ENCODE peak calls at places on chromosomes 3 and 15, in six cellular contexts. One of them, this sample, is unnamed.

GRCh38 chr3:50192689-50193141 is 1.3 kb downstream of the GNAT1 start:
- DNase-seq in kidney tubule cell: peak; percentile 65
- DNase-seq in central memory CD8-positive, alpha-beta T cell: peak; percentile 82
- DNase-seq in globus pallidus: peak; percentile 47
- DNase-seq in non-pigmented ciliary epithelial cell: no peak
- DNase-seq in activated CD8-positive, alpha-beta memory T cell treated with anti-CD3 and anti-CD28 coated beads for 24 hours: peak; percentile 98
- DNase-seq in this sample: no peak

GRCh38 chr3:2098398-2099027 is at the start of gene CNTN4:
- DNase-seq in activated CD8-positive, alpha-beta memory T cell treated with anti-CD3 and anti-CD28 coated beads for 24 hours: peak; percentile 55
- DNase-seq in globus pallidus: peak; percentile 30
- DNase-seq in kidney tubule cell: peak; percentile 70
- DNase-seq in central memory CD8-positive, alpha-beta T cell: no peak
- DNase-seq in non-pigmented ciliary epithelial cell: no peak
- DNase-seq in this sample: peak; percentile 16

GRCh38 chr3:196666001-196666867 is 26.7 kb downstream of the NRROS start:
- DNase-seq in non-pigmented ciliary epithelial cell: peak; percentile 23
- DNase-seq in kidney tubule cell: peak; percentile 61
- DNase-seq in central memory CD8-positive, alpha-beta T cell: no peak
- DNase-seq in activated CD8-positive, alpha-beta memory T cell treated with anti-CD3 and anti-CD28 coated beads for 24 hours: no peak
- DNase-seq in globus pallidus: peak; percentile 41
- DNase-seq in this sample: peak; percentile 32

GRCh38 chr3:123678108-123678511 is 93.3 kb upstream of the HACD2 start:
- DNase-seq in central memory CD8-positive, alpha-beta T cell: no peak
- DNase-seq in non-pigmented ciliary epithelial cell: peak; percentile 97
- DNase-seq in kidney tubule cell: peak; percentile 96
- DNase-seq in activated CD8-positive, alpha-beta memory T cell treated with anti-CD3 and anti-CD28 coated beads for 24 hours: no peak
- DNase-seq in globus pallidus: no peak
- DNase-seq in this sample: peak; percentile 87

GRCh38 chr15:82540055-82540983 is at the start of gene RPS17:
- DNase-seq in activated CD8-positive, alpha-beta memory T cell treated with anti-CD3 and anti-CD28 coated beads for 24 hours: peak; percentile 100
- DNase-seq in kidney tubule cell: peak; percentile 96
- DNase-seq in globus pallidus: peak; percentile 93
- DNase-seq in non-pigmented ciliary epithelial cell: peak; percentile 72
- DNase-seq in central memory CD8-positive, alpha-beta T cell: peak; percentile 98
- DNase-seq in this sample: peak; percentile 69

GRCh38 chr3:178245385-178245778 is 290.9 kb upstream of the KCNMB2 start:
- DNase-seq in globus pallidus: no peak
- DNase-seq in non-pigmented ciliary epithelial cell: no peak
- DNase-seq in activated CD8-positive, alpha-beta memory T cell treated with anti-CD3 and anti-CD28 coated beads for 24 hours: no peak
- DNase-seq in kidney tubule cell: no peak
- DNase-seq in central memory CD8-positive, alpha-beta T cell: no peak
- DNase-seq in this sample: no peak

GRCh38 chr3:130341388-130341787 is 4.1 kb upstream of the COL6A5 start:
- DNase-seq in non-pigmented ciliary epithelial cell: no peak
- DNase-seq in central memory CD8-positive, alpha-beta T cell: no peak
- DNase-seq in kidney tubule cell: peak; percentile 3
- DNase-seq in globus pallidus: no peak
- DNase-seq in activated CD8-positive, alpha-beta memory T cell treated with anti-CD3 and anti-CD28 coated beads for 24 hours: no peak
- DNase-seq in this sample: peak; percentile 23

GRCh38 chr3:20051123-20051806 is 11.0 kb downstream of the KAT2B start:
- DNase-seq in central memory CD8-positive, alpha-beta T cell: no peak
- DNase-seq in globus pallidus: no peak
- DNase-seq in activated CD8-positive, alpha-beta memory T cell treated with anti-CD3 and anti-CD28 coated beads for 24 hours: no peak
- DNase-seq in kidney tubule cell: no peak
- DNase-seq in non-pigmented ciliary epithelial cell: no peak
- DNase-seq in this sample: no peak

GRCh38 chr15:33766329-33766728 is 202.0 kb upstream of the CHRM5 start:
- DNase-seq in activated CD8-positive, alpha-beta memory T cell treated with anti-CD3 and anti-CD28 coated beads for 24 hours: no peak
- DNase-seq in kidney tubule cell: no peak
- DNase-seq in non-pigmented ciliary epithelial cell: no peak
- DNase-seq in globus pallidus: no peak
- DNase-seq in central memory CD8-positive, alpha-beta T cell: no peak
- DNase-seq in this sample: no peak

GRCh38 chr3:195352895-195353488 is 82.0 kb upstream of the XXYLT1 start:
- DNase-seq in central memory CD8-positive, alpha-beta T cell: no peak
- DNase-seq in globus pallidus: no peak
- DNase-seq in activated CD8-positive, alpha-beta memory T cell treated with anti-CD3 and anti-CD28 coated beads for 24 hours: no peak
- DNase-seq in non-pigmented ciliary epithelial cell: peak; percentile 38
- DNase-seq in kidney tubule cell: peak; percentile 70
- DNase-seq in this sample: peak; percentile 31

GRCh38 chr15:61689067-61689466 is 371.2 kb downstream of the VPS13C start:
- DNase-seq in activated CD8-positive, alpha-beta memory T cell treated with anti-CD3 and anti-CD28 coated beads for 24 hours: no peak
- DNase-seq in globus pallidus: no peak
- DNase-seq in kidney tubule cell: no peak
- DNase-seq in central memory CD8-positive, alpha-beta T cell: no peak
- DNase-seq in non-pigmented ciliary epithelial cell: no peak
- DNase-seq in this sample: no peak

GRCh38 chr3:37667359-37667758 is 194.3 kb upstream of the CTDSPL start:
- DNase-seq in central memory CD8-positive, alpha-beta T cell: no peak
- DNase-seq in kidney tubule cell: no peak
- DNase-seq in non-pigmented ciliary epithelial cell: no peak
- DNase-seq in activated CD8-positive, alpha-beta memory T cell treated with anti-CD3 and anti-CD28 coated beads for 24 hours: no peak
- DNase-seq in globus pallidus: no peak
- DNase-seq in this sample: no peak

GRCh38 chr15:31758126-31758525 is 272.2 kb upstream of the CHRNA7 start:
- DNase-seq in central memory CD8-positive, alpha-beta T cell: no peak
- DNase-seq in kidney tubule cell: peak; percentile 64
- DNase-seq in non-pigmented ciliary epithelial cell: no peak
- DNase-seq in activated CD8-positive, alpha-beta memory T cell treated with anti-CD3 and anti-CD28 coated beads for 24 hours: no peak
- DNase-seq in globus pallidus: peak; percentile 92
- DNase-seq in this sample: no peak

GRCh38 chr15:25775317-25775912 is 87.7 kb downstream of the ATP10A start:
- DNase-seq in activated CD8-positive, alpha-beta memory T cell treated with anti-CD3 and anti-CD28 coated beads for 24 hours: peak; percentile 40
- DNase-seq in non-pigmented ciliary epithelial cell: no peak
- DNase-seq in central memory CD8-positive, alpha-beta T cell: no peak
- DNase-seq in globus pallidus: no peak
- DNase-seq in kidney tubule cell: peak; percentile 85
- DNase-seq in this sample: peak; percentile 53

GRCh38 chr3:12993623-12994356 is 79.4 kb downstream of the IQSEC1 start:
- DNase-seq in non-pigmented ciliary epithelial cell: no peak
- DNase-seq in globus pallidus: no peak
- DNase-seq in central memory CD8-positive, alpha-beta T cell: no peak
- DNase-seq in kidney tubule cell: no peak
- DNase-seq in activated CD8-positive, alpha-beta memory T cell treated with anti-CD3 and anti-CD28 coated beads for 24 hours: peak; percentile 70
- DNase-seq in this sample: no peak

GRCh38 chr3:11155341-11156025 is 1.2 kb downstream of the HRH1 start:
- DNase-seq in central memory CD8-positive, alpha-beta T cell: no peak
- DNase-seq in activated CD8-positive, alpha-beta memory T cell treated with anti-CD3 and anti-CD28 coated beads for 24 hours: peak; percentile 64
- DNase-seq in non-pigmented ciliary epithelial cell: peak; percentile 48
- DNase-seq in kidney tubule cell: peak; percentile 84
- DNase-seq in globus pallidus: peak; percentile 33
- DNase-seq in this sample: no peak

GRCh38 chr3:17039579-17039978 is 154.8 kb downstream of the PLCL2 start:
- DNase-seq in central memory CD8-positive, alpha-beta T cell: no peak
- DNase-seq in activated CD8-positive, alpha-beta memory T cell treated with anti-CD3 and anti-CD28 coated beads for 24 hours: no peak
- DNase-seq in kidney tubule cell: peak; percentile 98
- DNase-seq in globus pallidus: no peak
- DNase-seq in non-pigmented ciliary epithelial cell: peak; percentile 93
- DNase-seq in this sample: peak; percentile 59